ENCODE peak calls at places on chromosomes 1 and 21, in four cellular contexts. Y, N, Q and S are unnamed samples.
A peak's percentile ranks its signal among the peaks of the same experiment; 100 is the strongest.

GRCh38 chr1:85617582-85618237 is 37.1 kb downstream of the CCN1 start:
- DNase-seq in Y (no peak), N (no peak), Q (no peak), S (no peak)

GRCh38 chr1:23449918-23450317 is 25.4 kb upstream of the TCEA3 start:
- DNase-seq in Y (no peak), N (no peak), Q (peak; percentile 53), S (no peak)

GRCh38 chr1:228765543-228765942 is 30.3 kb downstream of the RHOU start:
- DNase-seq in Y (no peak), N (no peak), Q (no peak), S (no peak)

GRCh38 chr1:163173121-163173520 is 29.6 kb downstream of the RGS5 start:
- DNase-seq in Y (no peak), N (no peak), Q (no peak), S (no peak)

GRCh38 chr1:234660536-234661133 is 50.7 kb upstream of the IRF2BP2 start:
- DNase-seq in Y (no peak), N (peak; percentile 62), Q (no peak), S (no peak)

GRCh38 chr21:45470087-45470515 is 65.1 kb downstream of the COL18A1 start:
- DNase-seq in Y (no peak), N (no peak), Q (no peak), S (no peak)

GRCh38 chr1:186304982-186305949 is 69.8 kb downstream of the TPR start:
- DNase-seq in Y (no peak), N (no peak), Q (peak; percentile 18), S (no peak)

GRCh38 chr1:198860371-198860770 is 221.5 kb downstream of the PTPRC start:
- DNase-seq in Y (no peak), N (no peak), Q (no peak), S (no peak)

GRCh38 chr1:3015269-3015635 is 6.0 kb upstream of the ACTRT2 start:
- DNase-seq in Y (no peak), N (no peak), Q (no peak), S (no peak)

GRCh38 chr1:182085726-182086125 is 24.2 kb upstream of the ZNF648 start:
- DNase-seq in Y (no peak), N (no peak), Q (no peak), S (peak; percentile 76)

GRCh38 chr1:14304381-14304865 is 294.1 kb upstream of the KAZN start:
- DNase-seq in Y (no peak), N (peak; percentile 74), Q (no peak), S (no peak)

GRCh38 chr1:7387053-7387861 is 383.8 kb upstream of the VAMP3 start:
- DNase-seq in Y (no peak), N (peak; percentile 77), Q (no peak), S (peak; percentile 6)

GRCh38 chr1:230382060-230382491 is 44.1 kb downstream of the PGBD5 start:
- DNase-seq in Y (no peak), N (no peak), Q (no peak), S (no peak)

GRCh38 chr1:29688477-29689365 is 452.4 kb downstream of the PTPRU start:
- DNase-seq in Y (no peak), N (no peak), Q (no peak), S (no peak)

GRCh38 chr1:47931395-47931794 is 65.8 kb downstream of the TRABD2B start:
- DNase-seq in Y (no peak), N (no peak), Q (peak; percentile 20), S (no peak)

GRCh38 chr21:36719614-36720013 is 20.7 kb downstream of the SIM2 start:
- DNase-seq in Y (no peak), N (no peak), Q (no peak), S (no peak)

GRCh38 chr1:192530254-192530653 is 45.3 kb upstream of the RGS1 start:
- DNase-seq in Y (peak; percentile 93), N (no peak), Q (no peak), S (no peak)

GRCh38 chr1:100353073-100353801 is 931 bp downstream of the CDC14A start:
- DNase-seq in Y (peak; percentile 25), N (no peak), Q (peak; percentile 57), S (no peak)

GRCh38 chr1:38009088-38009840 is 3.3 kb upstream of the UTP11 start:
- DNase-seq in Y (no peak), N (no peak), Q (no peak), S (peak; percentile 84)

GRCh38 chr1:67650061-67650460 is 34.9 kb upstream of the GADD45A start:
- DNase-seq in Y (no peak), N (peak; percentile 53), Q (no peak), S (no peak)

GRCh38 chr1:51558375-51558924 is 39.4 kb upstream of the EPS15 start:
- DNase-seq in Y (no peak), N (no peak), Q (no peak), S (no peak)

GRCh38 chr1:54117815-54118563 is 34.8 kb downstream of the CDCP2 start:
- DNase-seq in Y (no peak), N (no peak), Q (no peak), S (no peak)

GRCh38 chr1:39441797-39442196 is 49.6 kb upstream of the BMP8A start:
- DNase-seq in Y (no peak), N (no peak), Q (no peak), S (no peak)

GRCh38 chr1:228394571-228395394 is 11.9 kb downstream of the TRIM11 start:
- DNase-seq in Y (no peak), N (no peak), Q (no peak), S (no peak)

GRCh38 chr1:209076688-209077087 is 506.8 kb upstream of the CAMK1G start:
- DNase-seq in Y (no peak), N (no peak), Q (peak; percentile 36), S (no peak)

GRCh38 chr1:15680131-15680530 is 4.0 kb upstream of the PLEKHM2 start:
- DNase-seq in Y (no peak), N (no peak), Q (no peak), S (no peak)

GRCh38 chr1:179818743-179819173 is 58.8 kb downstream of the TOR1AIP2 start:
- DNase-seq in Y (no peak), N (no peak), Q (no peak), S (no peak)

GRCh38 chr1:41890841-41891311 is 27.8 kb downstream of the HIVEP3 start:
- DNase-seq in Y (no peak), N (no peak), Q (peak; percentile 14), S (no peak)
- H3K4me3 ChIP-seq in Y (peak overlapping the region; percentile 66), N (peak overlapping the region; percentile 35), Q (no peak overlapping the region), S (no peak overlapping the region)

GRCh38 chr1:1455366-1455884 is 5.9 kb downstream of the ATAD3C start:
- DNase-seq in Y (no peak), N (no peak), Q (no peak), S (no peak)
- H3K4me3 ChIP-seq in Y (no peak overlapping the region), N (no peak overlapping the region), Q (no peak overlapping the region), S (no peak overlapping the region)

DNA sequence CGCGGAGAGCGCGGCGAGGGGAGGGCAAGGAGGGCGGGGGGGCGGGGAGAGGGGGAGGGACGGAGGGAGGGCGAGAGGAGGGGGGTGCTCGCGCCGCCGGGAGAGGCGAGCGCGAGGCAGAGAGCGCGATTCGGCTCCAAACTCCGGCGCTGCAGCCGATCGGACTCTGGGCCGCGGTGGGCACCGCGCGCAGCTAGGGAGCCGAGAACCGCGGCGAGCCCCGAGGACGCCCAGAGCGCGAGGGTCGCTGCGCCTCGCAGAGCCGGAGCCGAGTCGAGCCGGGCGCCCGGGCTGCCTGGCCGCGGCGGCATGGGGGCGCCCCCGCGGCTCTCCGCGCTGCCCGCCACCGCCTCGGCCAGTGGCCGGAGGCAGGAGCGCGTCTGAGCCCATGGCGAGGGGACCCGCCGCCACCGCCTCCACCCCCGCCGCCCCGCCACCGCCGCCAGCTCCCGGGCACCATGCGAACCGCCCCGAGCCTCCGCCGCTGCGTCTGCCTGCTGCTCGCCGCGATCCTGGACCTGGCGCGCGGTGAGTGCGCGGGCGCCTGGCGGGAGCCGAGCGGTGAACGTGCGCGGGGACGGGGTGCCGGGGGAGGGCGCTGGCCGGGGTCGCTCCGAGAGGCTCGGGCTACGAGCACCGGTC is at the start of gene IGSF21:
- DNase-seq in Y (no peak), N (no peak), Q (no peak), S (no peak)
- H3K4me3 ChIP-seq in Y (no peak within 1 kb of the TSS), N (peak within 1 kb of the TSS; percentile 27), Q (no peak within 1 kb of the TSS), S (peak within 1 kb of the TSS; percentile 33)

GRCh38 chr21:39452207-39452964 is 616 bp downstream of the SH3BGR start:
- DNase-seq in Y (no peak), N (no peak), Q (no peak), S (no peak)
- H3K4me3 ChIP-seq in Y (no peak overlapping the region), N (peak overlapping the region; percentile 51), Q (no peak overlapping the region), S (no peak overlapping the region)

GRCh38 chr1:111503585-111504060 is at the start of the genes ADORA3 and TMIGD3:
- DNase-seq in Y (no peak), N (no peak), Q (no peak), S (no peak)
- H3K4me3 ChIP-seq in Y (no peak within 1 kb of the TSS), N (peak within 1 kb of the TSS; percentile 9), Q (no peak within 1 kb of the TSS), S (no peak within 1 kb of the TSS)

GRCh38 chr1:58968360-58968952 is 184.6 kb upstream of the JUN start:
- DNase-seq in Y (peak; percentile 92), N (no peak), Q (peak; percentile 56), S (no peak)
- H3K4me3 ChIP-seq in Y (peak overlapping the region; percentile 58), N (no peak overlapping the region), Q (no peak overlapping the region), S (no peak overlapping the region)

DNA sequence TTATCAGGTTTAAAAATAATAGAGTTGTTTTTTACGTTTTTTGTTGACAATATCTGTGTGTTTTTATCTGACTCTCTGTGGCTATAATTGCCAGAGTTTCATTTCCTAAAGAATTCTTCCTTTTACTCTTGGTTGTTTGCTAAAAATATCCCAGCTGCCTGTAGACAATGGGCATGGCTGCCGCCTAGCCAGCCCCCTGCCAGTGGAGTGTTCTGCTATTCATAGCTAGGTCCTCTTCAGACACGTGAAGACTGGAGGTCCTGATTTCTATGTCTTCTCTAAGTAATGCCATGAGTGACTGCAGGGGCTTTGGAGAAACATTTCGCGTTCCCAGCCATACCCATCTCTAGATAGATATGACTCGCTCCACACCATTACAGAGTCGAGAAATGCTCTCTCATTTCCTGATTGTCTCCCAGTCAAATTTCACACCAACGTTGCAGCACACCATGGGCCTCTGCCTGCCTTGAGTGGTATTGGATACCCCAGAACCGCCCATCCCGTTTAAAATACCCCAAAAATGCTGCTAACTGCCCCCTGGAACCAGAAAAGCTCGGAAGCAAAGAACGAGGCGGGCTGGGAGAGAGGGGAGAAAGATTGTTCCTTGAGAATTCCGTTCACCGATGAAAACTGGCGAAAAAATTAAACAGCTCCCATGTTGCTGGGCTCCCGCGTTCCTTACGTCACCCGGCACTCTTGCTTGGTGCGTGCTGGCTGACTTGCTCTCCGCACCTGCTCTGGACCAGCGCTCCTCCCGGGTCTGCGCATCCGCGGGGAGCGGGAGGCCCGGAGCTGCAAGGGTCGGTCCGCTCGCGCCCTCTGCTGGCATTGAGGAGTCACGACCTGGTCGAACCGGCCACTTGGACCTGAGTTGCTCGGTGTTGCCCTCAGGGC is 99.3 kb upstream of the BACE2 start:
- DNase-seq in Y (no peak), N (peak; percentile 77), Q (peak; percentile 63), S (peak; percentile 81)
- H3K4me3 ChIP-seq in Y (no peak overlapping the region), N (peak overlapping the region; percentile 26), Q (no peak overlapping the region), S (no peak overlapping the region)

DNA sequence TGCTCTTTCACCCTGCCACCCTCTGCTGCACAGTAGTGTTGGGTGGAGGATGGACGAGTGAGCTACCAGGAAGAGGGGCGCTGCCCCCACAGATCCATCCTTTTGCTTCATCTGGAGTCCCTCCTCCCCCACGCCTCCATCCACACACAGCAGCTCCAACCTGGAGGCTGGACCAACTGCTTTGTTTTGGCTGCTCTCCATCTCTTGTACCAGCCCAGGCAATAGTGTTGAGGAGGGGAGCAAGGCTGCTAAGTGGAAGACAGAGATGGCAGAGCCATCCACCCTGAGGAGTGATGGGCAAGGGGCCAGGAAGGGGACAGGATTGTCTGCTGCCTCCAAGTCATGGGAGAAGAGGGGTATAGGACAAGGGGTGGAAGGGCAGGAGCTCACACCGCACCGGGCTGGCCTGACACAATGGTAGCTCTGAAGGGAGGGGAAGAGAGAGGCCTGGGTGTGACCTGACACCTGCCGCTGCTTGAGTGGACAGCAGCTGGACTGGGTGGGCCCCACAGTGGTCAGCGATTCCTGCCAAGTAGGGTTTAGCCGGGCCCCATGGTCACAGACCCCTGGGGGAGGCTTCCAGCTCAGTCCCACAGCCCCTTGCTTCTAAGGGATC is 8.5 kb downstream of the CHRNB2 start:
- DNase-seq in Y (no peak), N (no peak), Q (no peak), S (no peak)
- H3K4me3 ChIP-seq in Y (no peak overlapping the region), N (no peak overlapping the region), Q (no peak overlapping the region), S (no peak overlapping the region)